ENCODE peak calls at places on chromosomes 5 and 9, in five cellular contexts. T is activated B cell treated with CpG ODN at 0.5 μM for 24 hours, M is Ammon's horn, C is WERI-Rb-1, V is KG1. H is an unnamed sample.

GRCh38 chr9:109986423-109987055 is 206.5 kb downstream of the PALM2AKAP2 start:
- DNase-seq in T (no peak), M (no peak), C (no peak), V (no peak), H (no peak)

GRCh38 chr9:115262477-115262876 is 144.5 kb upstream of the TNC start:
- DNase-seq in T (no peak), M (peak), C (peak), V (no peak), H (peak)

GRCh38 chr5:42648910-42649309 is 107.7 kb upstream of the CCDC152 start:
- DNase-seq in T (no peak), M (no peak), C (no peak), V (no peak), H (no peak)

GRCh38 chr9:122368642-122369041 is 2.2 kb upstream of the PTGS1 start:
- DNase-seq in T (no peak), M (no peak), C (no peak), V (no peak), H (no peak)

GRCh38 chr5:38616061-38616460 is 59.6 kb upstream of the LIFR start:
- DNase-seq in T (no peak), M (no peak), C (no peak), V (no peak), H (no peak)

GRCh38 chr9:120500733-120501132 is 79.2 kb downstream of the CDK5RAP2 start:
- DNase-seq in T (no peak), M (no peak), C (no peak), V (no peak), H (no peak)

GRCh38 chr9:76787677-76788076 is 23.4 kb downstream of the PCA3 start:
- DNase-seq in T (no peak), M (peak), C (no peak), V (no peak), H (no peak)

GRCh38 chr5:31726952-31727351 is 88.0 kb downstream of the PDZD2 start:
- DNase-seq in T (no peak), M (no peak), C (no peak), V (no peak), H (no peak)

GRCh38 chr9:83629433-83630104 is 6.6 kb downstream of the IDNK start:
- DNase-seq in T (no peak), M (no peak), C (no peak), V (no peak), H (no peak)

GRCh38 chr5:24401767-24402166 is 243.0 kb downstream of the CDH10 start:
- DNase-seq in T (no peak), M (no peak), C (no peak), V (no peak), H (no peak)

GRCh38 chr5:54969242-54969641 is 16.2 kb downstream of the ESM1 start:
- DNase-seq in T (no peak), M (no peak), C (no peak), V (no peak), H (no peak)

GRCh38 chr5:159850192-159850573 is 66.1 kb upstream of the ADRA1B start:
- DNase-seq in T (no peak), M (no peak), C (no peak), V (no peak), H (no peak)

GRCh38 chr9:129873563-129873962 is 38.3 kb downstream of the USP20 start:
- DNase-seq in T (no peak), M (no peak), C (no peak), V (no peak), H (no peak)

GRCh38 chr5:78600656-78601452 is 47.7 kb downstream of the LHFPL2 start:
- DNase-seq in T (no peak), M (no peak), C (no peak), V (no peak), H (no peak)

GRCh38 chr5:148858547-148858946 is 32.1 kb downstream of the ADRB2 start:
- DNase-seq in T (no peak), M (no peak), C (no peak), V (no peak), H (no peak)

GRCh38 chr9:28810375-28811075 is 1237.2 kb upstream of the C9orf72 start:
- DNase-seq in T (no peak), M (no peak), C (no peak), V (no peak), H (no peak)

GRCh38 chr9:109448223-109448622 is 49.9 kb downstream of the PTPN3 start:
- DNase-seq in T (no peak), M (no peak), C (no peak), V (no peak), H (no peak)

GRCh38 chr9:70506159-70506558 is 91.7 kb upstream of the KLF9 start:
- DNase-seq in T (no peak), M (no peak), C (no peak), V (no peak), H (no peak)

GRCh38 chr5:14685757-14686156 is 21.2 kb downstream of the OTULIN start:
- DNase-seq in T (peak), M (peak), C (peak), V (peak), H (peak)

GRCh38 chr5:17398439-17398838 is 99.6 kb upstream of the TAF11L2 start:
- DNase-seq in T (no peak), M (no peak), C (peak), V (no peak), H (no peak)

GRCh38 chr9:93673844-93674334 is 97.5 kb downstream of the PHF2 start:
- DNase-seq in T (peak), M (no peak), C (peak), V (no peak), H (no peak)

GRCh38 chr5:158812381-158812780 is 287.3 kb downstream of the EBF1 start:
- DNase-seq in T (peak), M (no peak), C (no peak), V (no peak), H (peak)

GRCh38 chr9:88378317-88378716 is 9.9 kb upstream of the SPIN1 start:
- DNase-seq in T (no peak), M (no peak), C (no peak), V (no peak), H (no peak)

GRCh38 chr9:105069285-105070065 is 141.5 kb upstream of the ABCA1 start:
- DNase-seq in T (no peak), M (no peak), C (no peak), V (no peak), H (no peak)

GRCh38 chr9:116855881-116856662 is 169.0 kb downstream of the TRIM32 start:
- DNase-seq in T (no peak), M (peak), C (no peak), V (no peak), H (peak)

GRCh38 chr9:108477538-108478006 is 378.2 kb downstream of the ACTL7B start:
- DNase-seq in T (no peak), M (no peak), C (no peak), V (no peak), H (no peak)

GRCh38 chr5:96975656-96976055 is 39.8 kb downstream of the LNPEP start:
- DNase-seq in T (no peak), M (no peak), C (no peak), V (no peak), H (no peak)

GRCh38 chr5:170361600-170361999 is 27.6 kb downstream of the KCNMB1 start:
- DNase-seq in T (no peak), M (no peak), C (no peak), V (no peak), H (no peak)

GRCh38 chr9:131773911-131774379 is 34.1 kb upstream of the RAPGEF1 start:
- DNase-seq in T (no peak), M (peak), C (peak), V (no peak), H (peak)

GRCh38 chr9:69877852-69878507 is 57.4 kb downstream of the CFAP95 start:
- DNase-seq in T (no peak), M (peak), C (no peak), V (no peak), H (peak)

GRCh38 chr9:130443456-130443801 is 1.3 kb upstream of the ASS1 start:
- DNase-seq in T (no peak), M (no peak), C (no peak), V (no peak), H (no peak)

GRCh38 chr9:19232117-19232829 is 1.8 kb downstream of the DENND4C start:
- DNase-seq in T (no peak), M (no peak), C (no peak), V (no peak), H (peak)

GRCh38 chr5:148090200-148090599 is 26.4 kb downstream of the SPINK5 start:
- DNase-seq in T (no peak), M (no peak), C (no peak), V (no peak), H (no peak)

GRCh38 chr5:146130440-146131045 is 25.2 kb upstream of the PLAC8L1 start:
- DNase-seq in T (no peak), M (peak), C (no peak), V (no peak), H (peak)

GRCh38 chr5:14081791-14082190 is 61.4 kb upstream of the TRIO start:
- DNase-seq in T (no peak), M (no peak), C (no peak), V (no peak), H (no peak)

GRCh38 chr9:105007143-105007542 is 79.2 kb upstream of the ABCA1 start:
- DNase-seq in T (no peak), M (peak), C (no peak), V (peak), H (no peak)

GRCh38 chr5:177552839-177553455 is 1.4 kb downstream of the FAM193B start:
- DNase-seq in T (no peak), M (no peak), C (no peak), V (no peak), H (no peak)

H was measured in GM12865.